ENCODE peak calls at places on chromosome 10, in four cellular contexts. G, F, C and M are unnamed samples.

GRCh38 chr10:88642991-88643390 is 21.3 kb upstream of the LIPF start:
- DNase-seq in G (no peak), F (no peak), C (no peak), M (no peak)

GRCh38 chr10:13118784-13119133 is 18.8 kb downstream of the OPTN start:
- DNase-seq in G (no peak), F (no peak), C (no peak), M (no peak)

GRCh38 chr10:49734676-49735075 is 27.4 kb downstream of the OGDHL start:
- DNase-seq in G (peak; percentile 2), F (no peak), C (no peak), M (no peak)

GRCh38 chr10:98673156-98673765 is 226.5 kb upstream of the HPS1 start:
- DNase-seq in G (no peak), F (no peak), C (no peak), M (no peak)

GRCh38 chr10:132847416-132847777 is 61.5 kb upstream of the NKX6-2 start:
- DNase-seq in G (no peak), F (no peak), C (no peak), M (no peak)

GRCh38 chr10:44981172-44982113 is 2.8 kb upstream of the DEPP1 start:
- DNase-seq in G (peak; percentile 69), F (no peak), C (peak; percentile 77), M (no peak)

GRCh38 chr10:22658745-22659410 is 55.5 kb downstream of the PIP4K2A start:
- DNase-seq in G (no peak), F (no peak), C (no peak), M (no peak)

GRCh38 chr10:28202941-28203352 is 99.9 kb downstream of the MPP7 start:
- DNase-seq in G (no peak), F (no peak), C (peak; percentile 9), M (no peak)

DNA sequence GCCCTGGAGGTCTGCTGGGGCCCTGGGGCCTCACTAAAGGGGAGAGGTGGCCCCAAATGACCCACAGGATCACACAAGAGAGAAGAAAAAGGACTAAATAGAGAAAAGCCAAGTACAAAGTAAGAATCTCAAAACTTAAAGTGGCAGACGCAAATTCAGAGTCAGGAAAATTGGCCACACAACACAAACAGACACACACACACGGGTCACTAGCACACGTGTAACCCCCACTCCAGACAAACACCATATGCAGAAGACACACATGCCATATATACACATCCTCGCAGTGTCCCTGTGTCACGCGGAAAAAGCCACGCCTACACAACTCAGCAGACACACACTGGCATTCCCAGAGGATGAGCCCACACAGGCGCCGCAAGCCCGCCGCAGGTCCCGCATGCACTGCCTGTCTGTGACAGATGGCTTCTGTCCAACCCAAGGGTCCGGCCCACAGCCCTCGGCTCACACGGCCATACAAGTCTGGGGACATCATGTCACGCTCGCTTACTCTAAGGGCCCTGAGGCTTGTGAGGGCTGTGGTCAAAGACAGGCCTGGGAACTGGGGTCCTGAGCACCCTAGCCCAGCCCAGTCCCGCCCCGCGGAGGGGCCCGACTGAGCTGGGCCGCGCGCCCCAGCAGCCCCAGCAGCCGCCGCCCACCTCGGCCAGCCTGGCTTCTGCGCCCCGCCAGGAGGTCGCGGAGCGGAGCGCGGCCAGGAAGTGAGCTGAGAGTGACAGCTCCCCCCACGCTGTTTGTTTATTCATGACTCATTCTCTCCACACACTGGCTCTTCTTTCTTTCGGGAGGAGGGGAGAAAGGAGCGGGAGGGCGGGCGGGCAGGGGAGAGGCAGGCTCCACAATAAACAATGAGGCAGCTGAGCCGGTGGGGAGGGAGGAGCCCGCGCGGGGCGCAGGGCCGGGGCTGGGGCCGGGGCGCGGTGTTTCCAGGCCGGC is 95.5 kb upstream of the ZMIZ1 start:
- DNase-seq in G (peak; percentile 77), F (peak; percentile 88), C (peak; percentile 66), M (peak; percentile 55)
- TF ChIP-seq CTCF in G (no peak), F (no peak), C (no peak), M (no peak)

GRCh38 chr10:103449208-103450144 is 2.7 kb downstream of the CALHM2 start:
- DNase-seq in G (no peak), F (no peak), C (no peak), M (no peak)
- H3K4me3 ChIP-seq in G (no peak overlapping the region), F (no peak overlapping the region), C (no peak overlapping the region), M (peak overlapping the region; percentile 9)

GRCh38 chr10:55989188-55989587 is 371.9 kb downstream of the ZWINT start:
- DNase-seq in G (no peak), F (no peak), C (no peak), M (no peak)
- TF ChIP-seq CTCF in G (peak; percentile 7), F (peak; percentile 55), C (no peak), M (no peak)

GRCh38 chr10:122310311-122311050 is 39.4 kb downstream of the BTBD16 start:
- DNase-seq in G (peak; percentile 23), F (no peak), C (peak; percentile 68), M (no peak)
- H3K4me3 ChIP-seq in G (no peak overlapping the region), F (no peak overlapping the region), C (no peak overlapping the region), M (no peak overlapping the region)

DNA sequence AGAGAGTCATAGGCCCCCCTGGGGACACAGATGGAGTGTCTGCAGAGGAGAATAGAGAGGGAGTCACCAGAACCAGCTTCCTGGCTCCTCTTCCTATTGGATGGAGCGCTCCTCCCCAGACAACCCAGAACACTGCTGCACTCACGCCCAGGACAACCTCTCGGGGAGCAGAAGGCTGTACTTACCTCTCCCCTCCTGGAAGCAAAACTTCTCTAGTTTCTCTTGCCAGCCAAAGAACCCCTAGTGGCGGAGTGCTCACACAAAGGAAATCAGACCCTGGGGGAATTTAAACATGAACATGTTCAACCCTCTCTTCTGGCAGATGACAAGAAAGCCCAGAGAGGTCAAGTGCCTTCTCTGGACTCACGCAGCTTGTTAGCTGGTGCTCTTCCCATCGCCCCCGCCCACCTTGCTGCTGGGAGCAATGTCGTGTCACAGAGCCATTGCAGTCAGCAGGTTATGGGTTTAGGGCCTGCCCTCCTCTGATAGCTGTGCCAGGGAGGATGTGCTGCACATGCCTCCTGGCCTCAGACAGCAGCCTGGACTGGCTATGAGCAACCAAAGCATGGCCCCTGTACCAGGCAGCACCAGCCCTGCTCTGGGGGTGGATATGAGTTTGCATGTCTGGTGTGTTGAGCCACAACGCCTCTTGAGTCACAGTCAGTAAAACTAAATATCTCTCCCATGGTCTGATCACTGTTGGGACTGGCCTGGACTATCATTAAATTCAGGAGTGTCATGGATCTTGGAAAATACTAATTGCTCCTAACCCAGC is 84.4 kb downstream of the SLIT1 start:
- DNase-seq in G (no peak), F (peak; percentile 14), C (no peak), M (no peak)
- TF ChIP-seq CTCF in G (no peak), F (peak; percentile 42), C (no peak), M (peak; percentile 42)

GRCh38 chr10:75396861-75397570 is 4.5 kb downstream of the ZNF503 start:
- DNase-seq in G (no peak), F (no peak), C (peak; percentile 61), M (no peak)

GRCh38 chr10:75397571-75397921 is 4.0 kb downstream of the ZNF503 start:
- DNase-seq in G (no peak), F (no peak), C (peak; percentile 55), M (no peak)

GRCh38 chr10:75399461-75400162 is 2.0 kb downstream of the ZNF503 start:
- DNase-seq in G (no peak), F (no peak), C (peak; percentile 88), M (no peak)

GRCh38 chr10:75398630-75399460 is 2.7 kb downstream of the ZNF503 start:
- DNase-seq in G (no peak), F (no peak), C (peak; percentile 63), M (no peak)

GRCh38 chr10:75398238-75398629 is 3.3 kb downstream of the ZNF503 start:
- DNase-seq in G (no peak), F (no peak), C (no peak), M (no peak)
- H3K4me3 ChIP-seq in G (peak overlapping the region; percentile 91), F (no peak overlapping the region), C (peak overlapping the region; percentile 63), M (no peak overlapping the region)